ENCODE peak calls at places on chromosomes 2 and 18, in six cellular contexts. B is T47D, R is kidney tubule cell, V is GDM1, O is WTC11, J is C1 segment of cervical spinal cord. T is an unnamed sample.

GRCh38 chr2:239393401-239393940 is 7.3 kb downstream of the HDAC4 start:
- DNase-seq in O (no peak), R (no peak), B (no peak), V (no peak), J (no peak), T (no peak)

GRCh38 chr2:8148260-8148880 is 533.5 kb upstream of the ID2 start:
- DNase-seq in O (no peak), B (no peak), J (no peak), R (peak), V (no peak), T (no peak)

GRCh38 chr2:10242998-10243925 is 59.4 kb upstream of the HPCAL1 start:
- DNase-seq in B (no peak), V (no peak), J (no peak), O (peak), R (no peak), T (no peak)

GRCh38 chr2:14642499-14642898 is 10.0 kb downstream of the LRATD1 start:
- DNase-seq in O (peak), V (no peak), B (no peak), J (no peak), R (no peak), T (no peak)

GRCh38 chr2:64214281-64215115 is 70.3 kb upstream of the PELI1 start:
- DNase-seq in V (no peak), R (peak), J (no peak), B (no peak), O (no peak), T (no peak)

GRCh38 chr2:236289766-236290462 is 25.7 kb upstream of the ASB18 start:
- DNase-seq in B (no peak), R (no peak), O (no peak), J (no peak), V (no peak), T (no peak)

GRCh38 chr2:174764281-174765063 is at the start of gene CHRNA1:
- DNase-seq in J (no peak), B (no peak), R (peak), O (no peak), V (no peak), T (no peak)

GRCh38 chr2:210502997-210503621 is 26.6 kb upstream of the LANCL1 start:
- DNase-seq in J (peak), R (peak), B (peak), V (peak), O (peak), T (peak)

GRCh38 chr18:10240276-10240675 is 214.2 kb upstream of the APCDD1 start:
- DNase-seq in B (no peak), O (no peak), V (no peak), R (no peak), J (no peak), T (no peak)

GRCh38 chr2:67322361-67323001 is 74.7 kb upstream of the ETAA1 start:
- DNase-seq in R (peak), V (no peak), J (no peak), B (peak), O (peak), T (no peak)

GRCh38 chr18:79580481-79581171 is 99.0 kb upstream of the CTDP1 start:
- DNase-seq in R (no peak), O (no peak), V (no peak), B (no peak), J (no peak), T (no peak)

GRCh38 chr18:70181015-70181414 is 24.5 kb downstream of the RTTN start:
- DNase-seq in B (no peak), V (no peak), O (no peak), J (no peak), R (peak), T (no peak)

GRCh38 chr2:174527101-174527721 is 40.4 kb upstream of the GPR155 start:
- DNase-seq in O (no peak), B (no peak), R (no peak), J (no peak), V (no peak), T (no peak)